ENCODE peak calls at places on chromosomes 7 and 10, in six cellular contexts. One of them, this sample, is unnamed.

GRCh38 chr10:34758447-34758996 is 56.6 kb downstream of the PARD3 start:
- DNase-seq in ovary: no peak
- DNase-seq in stimulated activated CD4-positive, alpha-beta T cell treated with anti-CD3 and anti-CD28 coated beads, Interleukin-1b, Interleukin-23, amount 100 ng/mL, for 1 hour: no peak
- DNase-seq in amniotic stem cell: peak
- DNase-seq in heart left ventricle: no peak
- DNase-seq in stimulated activated CD8-positive, alpha-beta memory T cell treated with anti-CD3 and anti-CD28 coated beads, Interleukin-2, amount 100 ng/mL, for 48 hours: no peak
- DNase-seq in this sample: no peak

GRCh38 chr10:79243211-79244067 is 103.8 kb upstream of the PPIF start:
- DNase-seq in ovary: no peak
- DNase-seq in stimulated activated CD4-positive, alpha-beta T cell treated with anti-CD3 and anti-CD28 coated beads, Interleukin-1b, Interleukin-23, amount 100 ng/mL, for 1 hour: peak
- DNase-seq in amniotic stem cell: peak
- DNase-seq in heart left ventricle: peak
- DNase-seq in stimulated activated CD8-positive, alpha-beta memory T cell treated with anti-CD3 and anti-CD28 coated beads, Interleukin-2, amount 100 ng/mL, for 48 hours: peak
- DNase-seq in this sample: no peak

GRCh38 chr7:100803398-100804161 is 23.7 kb downstream of the EPHB4 start:
- DNase-seq in ovary: peak
- DNase-seq in stimulated activated CD4-positive, alpha-beta T cell treated with anti-CD3 and anti-CD28 coated beads, Interleukin-1b, Interleukin-23, amount 100 ng/mL, for 1 hour: no peak
- DNase-seq in amniotic stem cell: peak
- DNase-seq in heart left ventricle: peak
- DNase-seq in stimulated activated CD8-positive, alpha-beta memory T cell treated with anti-CD3 and anti-CD28 coated beads, Interleukin-2, amount 100 ng/mL, for 48 hours: no peak
- DNase-seq in this sample: peak

GRCh38 chr10:86203162-86203905 is 163.3 kb downstream of the GRID1 start:
- DNase-seq in ovary: no peak
- DNase-seq in stimulated activated CD4-positive, alpha-beta T cell treated with anti-CD3 and anti-CD28 coated beads, Interleukin-1b, Interleukin-23, amount 100 ng/mL, for 1 hour: no peak
- DNase-seq in amniotic stem cell: no peak
- DNase-seq in heart left ventricle: no peak
- DNase-seq in stimulated activated CD8-positive, alpha-beta memory T cell treated with anti-CD3 and anti-CD28 coated beads, Interleukin-2, amount 100 ng/mL, for 48 hours: no peak
- DNase-seq in this sample: no peak

GRCh38 chr7:8379264-8379663 is 54.1 kb upstream of the NXPH1 start:
- DNase-seq in ovary: no peak
- DNase-seq in stimulated activated CD4-positive, alpha-beta T cell treated with anti-CD3 and anti-CD28 coated beads, Interleukin-1b, Interleukin-23, amount 100 ng/mL, for 1 hour: no peak
- DNase-seq in amniotic stem cell: no peak
- DNase-seq in heart left ventricle: no peak
- DNase-seq in stimulated activated CD8-positive, alpha-beta memory T cell treated with anti-CD3 and anti-CD28 coated beads, Interleukin-2, amount 100 ng/mL, for 48 hours: no peak
- DNase-seq in this sample: no peak

GRCh38 chr7:128275651-128276050 is 34.6 kb downstream of the LEP start:
- DNase-seq in ovary: no peak
- DNase-seq in stimulated activated CD4-positive, alpha-beta T cell treated with anti-CD3 and anti-CD28 coated beads, Interleukin-1b, Interleukin-23, amount 100 ng/mL, for 1 hour: no peak
- DNase-seq in amniotic stem cell: no peak
- DNase-seq in heart left ventricle: no peak
- DNase-seq in stimulated activated CD8-positive, alpha-beta memory T cell treated with anti-CD3 and anti-CD28 coated beads, Interleukin-2, amount 100 ng/mL, for 48 hours: no peak
- DNase-seq in this sample: no peak

GRCh38 chr7:108299251-108300014 is 156.8 kb downstream of the NRCAM start:
- DNase-seq in ovary: no peak
- DNase-seq in stimulated activated CD4-positive, alpha-beta T cell treated with anti-CD3 and anti-CD28 coated beads, Interleukin-1b, Interleukin-23, amount 100 ng/mL, for 1 hour: no peak
- DNase-seq in amniotic stem cell: no peak
- DNase-seq in heart left ventricle: no peak
- DNase-seq in stimulated activated CD8-positive, alpha-beta memory T cell treated with anti-CD3 and anti-CD28 coated beads, Interleukin-2, amount 100 ng/mL, for 48 hours: no peak
- DNase-seq in this sample: no peak

GRCh38 chr10:129523723-129524316 is 56.8 kb downstream of the MGMT start:
- DNase-seq in ovary: no peak
- DNase-seq in stimulated activated CD4-positive, alpha-beta T cell treated with anti-CD3 and anti-CD28 coated beads, Interleukin-1b, Interleukin-23, amount 100 ng/mL, for 1 hour: no peak
- DNase-seq in amniotic stem cell: no peak
- DNase-seq in heart left ventricle: no peak
- DNase-seq in stimulated activated CD8-positive, alpha-beta memory T cell treated with anti-CD3 and anti-CD28 coated beads, Interleukin-2, amount 100 ng/mL, for 48 hours: no peak
- DNase-seq in this sample: no peak

GRCh38 chr10:125153693-125154490 is 6.5 kb downstream of the CTBP2 start:
- DNase-seq in ovary: no peak
- DNase-seq in stimulated activated CD4-positive, alpha-beta T cell treated with anti-CD3 and anti-CD28 coated beads, Interleukin-1b, Interleukin-23, amount 100 ng/mL, for 1 hour: no peak
- DNase-seq in amniotic stem cell: no peak
- DNase-seq in heart left ventricle: no peak
- DNase-seq in stimulated activated CD8-positive, alpha-beta memory T cell treated with anti-CD3 and anti-CD28 coated beads, Interleukin-2, amount 100 ng/mL, for 48 hours: no peak
- DNase-seq in this sample: peak

GRCh38 chr7:739964-740942 is 13.2 kb upstream of the PRKAR1B start:
- DNase-seq in ovary: no peak
- DNase-seq in stimulated activated CD4-positive, alpha-beta T cell treated with anti-CD3 and anti-CD28 coated beads, Interleukin-1b, Interleukin-23, amount 100 ng/mL, for 1 hour: no peak
- DNase-seq in amniotic stem cell: no peak
- DNase-seq in heart left ventricle: no peak
- DNase-seq in stimulated activated CD8-positive, alpha-beta memory T cell treated with anti-CD3 and anti-CD28 coated beads, Interleukin-2, amount 100 ng/mL, for 48 hours: no peak
- DNase-seq in this sample: no peak

GRCh38 chr10:126243976-126244375 is 144.3 kb downstream of the ADAM12 start:
- DNase-seq in ovary: no peak
- DNase-seq in stimulated activated CD4-positive, alpha-beta T cell treated with anti-CD3 and anti-CD28 coated beads, Interleukin-1b, Interleukin-23, amount 100 ng/mL, for 1 hour: no peak
- DNase-seq in amniotic stem cell: peak
- DNase-seq in heart left ventricle: no peak
- DNase-seq in stimulated activated CD8-positive, alpha-beta memory T cell treated with anti-CD3 and anti-CD28 coated beads, Interleukin-2, amount 100 ng/mL, for 48 hours: no peak
- DNase-seq in this sample: no peak

GRCh38 chr7:21542891-21543527 is at the start of gene DNAH11:
- DNase-seq in ovary: no peak
- DNase-seq in stimulated activated CD4-positive, alpha-beta T cell treated with anti-CD3 and anti-CD28 coated beads, Interleukin-1b, Interleukin-23, amount 100 ng/mL, for 1 hour: no peak
- DNase-seq in amniotic stem cell: no peak
- DNase-seq in heart left ventricle: no peak
- DNase-seq in stimulated activated CD8-positive, alpha-beta memory T cell treated with anti-CD3 and anti-CD28 coated beads, Interleukin-2, amount 100 ng/mL, for 48 hours: peak
- DNase-seq in this sample: peak

GRCh38 chr10:106136175-106136574 is 1028.3 kb downstream of the SORCS1 start:
- DNase-seq in ovary: no peak
- DNase-seq in stimulated activated CD4-positive, alpha-beta T cell treated with anti-CD3 and anti-CD28 coated beads, Interleukin-1b, Interleukin-23, amount 100 ng/mL, for 1 hour: no peak
- DNase-seq in amniotic stem cell: no peak
- DNase-seq in heart left ventricle: no peak
- DNase-seq in stimulated activated CD8-positive, alpha-beta memory T cell treated with anti-CD3 and anti-CD28 coated beads, Interleukin-2, amount 100 ng/mL, for 48 hours: no peak
- DNase-seq in this sample: no peak

GRCh38 chr7:123749537-123749857 is 694 bp upstream of the WASL start:
- DNase-seq in ovary: no peak
- DNase-seq in stimulated activated CD4-positive, alpha-beta T cell treated with anti-CD3 and anti-CD28 coated beads, Interleukin-1b, Interleukin-23, amount 100 ng/mL, for 1 hour: no peak
- DNase-seq in amniotic stem cell: peak
- DNase-seq in heart left ventricle: no peak
- DNase-seq in stimulated activated CD8-positive, alpha-beta memory T cell treated with anti-CD3 and anti-CD28 coated beads, Interleukin-2, amount 100 ng/mL, for 48 hours: no peak
- DNase-seq in this sample: no peak